ENCODE peak calls at places on chromosomes 6 and 20, in nine cellular contexts. Z is GM19239, W is HS-5, H is H9, U is T-helper 1 cell, T is lung, J is HTR-8/SVneo, G is GM04503, M is Kasumi-1. A is an unnamed sample.

GRCh38 chr20:31641391-31641790 is 3.7 kb downstream of the COX4I2 start:
- DNase-seq in U (no peak), T (no peak), H (no peak), G (no peak), J (no peak), M (no peak), Z (no peak), W (no peak), A (no peak)

GRCh38 chr20:33419140-33419974 is 18.0 kb upstream of the CDK5RAP1 start:
- DNase-seq in W (no peak), M (no peak), Z (no peak), T (no peak), G (no peak), H (no peak), J (no peak), U (no peak), A (no peak)

GRCh38 chr20:38692436-38693411 is 31.6 kb upstream of the SLC32A1 start:
- DNase-seq in W (peak), G (no peak), H (peak), U (peak), J (peak), Z (no peak), M (peak), T (no peak), A (no peak)

GRCh38 chr6:83893024-83893423 is 33.5 kb downstream of the CYB5R4 start:
- DNase-seq in M (no peak), T (no peak), G (no peak), H (no peak), J (no peak), W (no peak), U (no peak), Z (no peak), A (no peak)

GRCh38 chr20:9028419-9028818 is 40.5 kb upstream of the PLCB4 start:
- DNase-seq in U (no peak), M (no peak), W (no peak), Z (no peak), H (no peak), T (no peak), G (no peak), J (no peak), A (no peak)

GRCh38 chr6:37192669-37193068 is 22.7 kb downstream of the PIM1 start:
- DNase-seq in J (no peak), H (no peak), W (no peak), U (no peak), Z (no peak), T (no peak), M (no peak), G (no peak), A (no peak)

GRCh38 chr6:99746261-99746895 is 139.7 kb downstream of the PRDM13 start:
- DNase-seq in T (peak), U (peak), W (peak), G (peak), Z (peak), M (peak), H (peak), J (peak), A (peak)

GRCh38 chr6:111692327-111693164 is 86.9 kb upstream of the TRAF3IP2 start:
- DNase-seq in W (no peak), H (no peak), M (no peak), G (no peak), J (no peak), Z (no peak), T (no peak), U (no peak), A (peak)

GRCh38 chr6:28906674-28907073 is 17.1 kb downstream of the TRIM27 start:
- DNase-seq in W (no peak), H (no peak), T (no peak), Z (no peak), J (no peak), M (no peak), U (no peak), G (no peak), A (no peak)

GRCh38 chr20:46087161-46087560 is 2.6 kb downstream of the NCOA5 start:
- DNase-seq in H (no peak), W (no peak), J (no peak), M (peak), T (no peak), U (no peak), Z (no peak), G (no peak), A (no peak)